ENCODE peak calls at places on chromosomes 16 and 17, in eight cellular contexts. J is upper lobe of left lung, Y is esophagus muscularis mucosa, X is HepG2, F is sigmoid colon, K is stomach, I is suprapubic skin, P is H1. G is an unnamed sample.

GRCh38 chr16:66713076-66713475 is 16.5 kb upstream of the CMTM4 start:
- DNase-seq in I (no peak), K (no peak), J (no peak), Y (no peak), F (peak; percentile 54), P (no peak), X (no peak), G (no peak)

GRCh38 chr16:85833540-85833914 is 34.0 kb downstream of the COX4I1 start:
- DNase-seq in I (no peak), K (no peak), Y (no peak), J (no peak), F (no peak), P (no peak), X (no peak), G (no peak)

GRCh38 chr16:77974883-77975282 is 47.5 kb upstream of the CLEC3A start:
- DNase-seq in P (peak; percentile 68), F (no peak), K (no peak), Y (no peak), J (no peak), X (no peak), I (no peak), G (no peak)

GRCh38 chr16:85767569-85767968 is 16.7 kb upstream of the C16orf74 start:
- DNase-seq in Y (no peak), I (no peak), K (no peak), J (no peak), X (no peak), F (no peak), P (no peak), G (no peak)

GRCh38 chr17:2412561-2413021 is 11.7 kb upstream of the MNT start:
- DNase-seq in K (no peak), Y (no peak), I (peak; percentile 53), P (peak; percentile 57), J (no peak), F (peak; percentile 60), X (no peak), G (no peak)

GRCh38 chr17:50272711-50273653 is 1.3 kb upstream of the TMEM92 start:
- DNase-seq in X (no peak), K (peak; percentile 62), F (no peak), P (peak; percentile 95), Y (no peak), I (peak; percentile 83), J (peak; percentile 46), G (peak; percentile 62)

GRCh38 chr16:77790964-77791363 is 2.6 kb downstream of the VAT1L start:
- DNase-seq in I (no peak), P (no peak), K (no peak), J (no peak), Y (no peak), F (no peak), X (no peak), G (no peak)

GRCh38 chr17:38920374-38921291 is 4.8 kb upstream of the LASP1NB start:
- DNase-seq in P (no peak), Y (no peak), I (no peak), X (no peak), K (peak; percentile 9), J (no peak), F (peak; percentile 59), G (no peak)

GRCh38 chr16:81618187-81618586 is 160.9 kb upstream of the PLCG2 start:
- DNase-seq in X (no peak), P (no peak), K (no peak), J (no peak), F (no peak), I (no peak), Y (no peak), G (no peak)

GRCh38 chr17:297758-298157 is 54.8 kb downstream of the RPH3AL start:
- DNase-seq in P (no peak), I (peak; percentile 79), F (peak; percentile 63), J (no peak), Y (no peak), X (no peak), K (no peak), G (no peak)

GRCh38 chr16:10738231-10739077 is 5.2 kb upstream of the NUBP1 start:
- DNase-seq in Y (no peak), F (peak; percentile 86), K (peak; percentile 48), I (no peak), P (no peak), J (peak; percentile 65), X (peak; percentile 92), G (peak; percentile 34)

GRCh38 chr16:74465281-74465680 is 44.0 kb upstream of the CLEC18B start:
- DNase-seq in P (no peak), K (no peak), I (no peak), Y (no peak), J (no peak), F (no peak), X (no peak), G (no peak)

GRCh38 chr17:60107526-60108257 is 29.0 kb upstream of the HEATR6 start:
- DNase-seq in Y (no peak), F (no peak), X (no peak), P (no peak), I (no peak), J (peak; percentile 49), K (no peak), G (no peak)

GRCh38 chr17:15341385-15341849 is at the start of gene TEKT3:
- DNase-seq in J (peak; percentile 90), Y (peak; percentile 94), X (no peak), F (peak; percentile 95), P (peak; percentile 94), I (peak; percentile 92), K (peak; percentile 87), G (peak; percentile 89)

GRCh38 chr17:60163108-60163784 is 13.5 kb downstream of the CA4 start:
- DNase-seq in K (no peak), J (no peak), X (peak; percentile 52), P (peak; percentile 59), F (no peak), I (no peak), Y (no peak), G (no peak)

GRCh38 chr17:43766413-43767052 is 7.9 kb upstream of the SOST start:
- DNase-seq in Y (no peak), K (peak; percentile 71), F (peak; percentile 79), P (peak; percentile 86), J (peak; percentile 47), X (peak; percentile 58), I (peak; percentile 89), G (peak; percentile 62)

GRCh38 chr16:12896562-12896961 is 4.8 kb upstream of the SHISA9 start:
- DNase-seq in P (no peak), Y (no peak), J (no peak), X (peak; percentile 74), I (no peak), K (no peak), F (no peak), G (no peak)

GRCh38 chr16:81696136-81696958 is 82.7 kb upstream of the PLCG2 start:
- DNase-seq in Y (no peak), X (no peak), J (no peak), F (no peak), K (no peak), I (peak; percentile 75), P (no peak), G (no peak)

GRCh38 chr16:35208001-35208935 is 1748.9 kb downstream of the TP53TG3F start:
- DNase-seq in F (no peak), P (no peak), X (no peak), K (no peak), I (peak; percentile 70), Y (peak; percentile 68), J (no peak), G (no peak)

GRCh38 chr16:59164461-59164860 is 430.3 kb upstream of the GOT2 start:
- DNase-seq in J (no peak), K (peak; percentile 26), Y (no peak), I (no peak), P (no peak), X (no peak), F (no peak), G (no peak)
- TF ChIP-seq EP300 in J (no peak), K (no peak), Y (no peak), I (no peak), P (no peak), X (no peak), F (no peak), G (no peak)

GRCh38 chr17:8867361-8867981 is at the start of gene PIK3R6:
- DNase-seq in Y (no peak), I (peak; percentile 60), X (no peak), F (no peak), J (no peak), P (no peak), K (no peak), G (no peak)
- TF ChIP-seq POLR2AphosphoS5 in Y (no peak), I (no peak), X (no peak), F (no peak), J (no peak), P (no peak), K (no peak), G (no peak)

GRCh38 chr17:66675991-66676371 is 158.9 kb upstream of the CACNG5 start:
- DNase-seq in P (no peak), X (no peak), I (no peak), J (peak; percentile 84), Y (no peak), K (peak; percentile 65), F (peak; percentile 67), G (no peak)

GRCh38 chr17:66676421-66676820 is 158.5 kb upstream of the CACNG5 start:
- DNase-seq in K (peak; percentile 88), F (no peak), Y (no peak), X (no peak), J (peak; percentile 90), I (no peak), P (no peak), G (peak; percentile 89)

GRCh38 chr17:66675273-66675990 is 159.5 kb upstream of the CACNG5 start:
- DNase-seq in J (peak; percentile 32), X (no peak), P (no peak), K (no peak), I (no peak), Y (no peak), F (no peak), G (no peak)

GRCh38 chr17:66670211-66670610 is 164.7 kb upstream of the CACNG5 start:
- DNase-seq in K (no peak), Y (no peak), I (no peak), J (no peak), X (no peak), P (no peak), F (no peak), G (no peak)

GRCh38 chr17:66673668-66674276 is 161.1 kb upstream of the CACNG5 start:
- DNase-seq in J (peak; percentile 52), I (no peak), F (peak; percentile 66), P (peak; percentile 69), X (peak; percentile 43), Y (no peak), K (peak; percentile 59), G (peak; percentile 57)
- TF ChIP-seq EP300 in J (no peak), I (no peak), F (no peak), P (no peak), X (no peak), Y (no peak), K (no peak), G (no peak)

GRCh38 chr16:1326380-1326779 is 7.1 kb upstream of the BAIAP3 start:
- DNase-seq in P (no peak), J (no peak), X (no peak), K (no peak), F (no peak), I (no peak), Y (no peak), G (no peak)

GRCh38 chr16:1325261-1325660 is 8.2 kb upstream of the BAIAP3 start:
- DNase-seq in F (no peak), Y (no peak), P (no peak), I (no peak), K (no peak), X (no peak), J (no peak), G (no peak)

GRCh38 chr16:1325673-1326371 is 7.6 kb upstream of the BAIAP3 start:
- DNase-seq in P (no peak), X (no peak), Y (no peak), I (no peak), J (no peak), K (no peak), F (no peak), G (no peak)

GRCh38 chr16:1327619-1327947 is 5.9 kb upstream of the BAIAP3 start:
- DNase-seq in X (no peak), Y (no peak), P (no peak), J (no peak), I (no peak), K (no peak), F (no peak), G (no peak)

GRCh38 chr16:1326946-1327618 is 6.4 kb upstream of the BAIAP3 start:
- DNase-seq in P (no peak), K (no peak), J (no peak), F (no peak), I (no peak), Y (no peak), X (no peak), G (no peak)
- TF ChIP-seq POLR2AphosphoS5 in P (no peak), K (no peak), J (no peak), F (no peak), I (no peak), Y (no peak), X (no peak), G (no peak)